ENCODE peak calls at places on chromosome 3, in seven cellular contexts. N is NCI-H1105; M is kidney; T is brain microvascular endothelial cell; G is tibial nerve; Z is AG08396; A is activated gamma-delta T cell treated with anti-CD3 and anti-CD28 coated beads, Interleukin-2, amount 50 U/mL, for 16 hours. U is an unnamed sample.

GRCh38 chr3:186359078-186359477 is 3.0 kb downstream of the DGKG start:
- DNase-seq in N (no peak), M (no peak), T (no peak), G (no peak), Z (no peak), A (no peak), U (no peak)

GRCh38 chr3:134392336-134392983 is 18.2 kb upstream of the AMOTL2 start:
- DNase-seq in N (peak; percentile 84), M (no peak), T (no peak), G (peak; percentile 73), Z (no peak), A (no peak), U (peak; percentile 54)

GRCh38 chr3:158602227-158602626 is 31.2 kb downstream of the MLF1 start:
- DNase-seq in N (no peak), M (no peak), T (no peak), G (no peak), Z (no peak), A (no peak), U (no peak)

GRCh38 chr3:177208746-177209145 is 11.5 kb upstream of the TBL1XR1 start:
- DNase-seq in N (no peak), M (no peak), T (no peak), G (no peak), Z (no peak), A (no peak), U (no peak)

GRCh38 chr3:50708620-50709019 is 33.9 kb downstream of the DOCK3 start:
- DNase-seq in N (peak; percentile 42), M (no peak), T (no peak), G (no peak), Z (no peak), A (no peak), U (no peak)

GRCh38 chr3:54527521-54527920 is 400.3 kb downstream of the LRTM1 start:
- DNase-seq in N (no peak), M (no peak), T (no peak), G (peak; percentile 28), Z (no peak), A (no peak), U (no peak)

GRCh38 chr3:101036213-101036618 is 43.0 kb upstream of the ABI3BP start:
- DNase-seq in N (no peak), M (peak; percentile 68), T (peak; percentile 92), G (peak; percentile 59), Z (peak; percentile 66), A (no peak), U (no peak)

GRCh38 chr3:62768896-62769295 is 106.3 kb downstream of the CADPS start:
- DNase-seq in N (no peak), M (no peak), T (no peak), G (no peak), Z (no peak), A (no peak), U (no peak)

GRCh38 chr3:195849322-195850074 is 37.8 kb upstream of the MUC4 start:
- DNase-seq in N (no peak), M (peak; percentile 46), T (no peak), G (no peak), Z (peak; percentile 70), A (no peak), U (no peak)

GRCh38 chr3:127961963-127962362 is 46.9 kb downstream of the KBTBD12 start:
- DNase-seq in N (no peak), M (no peak), T (peak; percentile 38), G (no peak), Z (no peak), A (no peak), U (no peak)

GRCh38 chr3:175346573-175347356 is 487.6 kb downstream of the NAALADL2 start:
- DNase-seq in N (peak; percentile 43), M (peak; percentile 89), T (peak; percentile 92), G (peak; percentile 32), Z (peak; percentile 67), A (no peak), U (peak; percentile 74)

GRCh38 chr3:170804095-170804494 is 65.9 kb downstream of the RPL22L1 start:
- DNase-seq in N (no peak), M (no peak), T (no peak), G (no peak), Z (no peak), A (no peak), U (no peak)

GRCh38 chr3:100230715-100231114 is 30.1 kb upstream of the TBC1D23 start:
- DNase-seq in N (no peak), M (no peak), T (no peak), G (no peak), Z (no peak), A (no peak), U (no peak)

GRCh38 chr3:123285931-123286307 is 84.2 kb downstream of the SEC22A start:
- DNase-seq in N (no peak), M (no peak), T (no peak), G (no peak), Z (no peak), A (no peak), U (no peak)

GRCh38 chr3:186004209-186004608 is 66.4 kb upstream of the TRA2B start:
- DNase-seq in N (no peak), M (no peak), T (no peak), G (no peak), Z (no peak), A (no peak), U (no peak)

GRCh38 chr3:61172684-61173083 is 78.6 kb downstream of the FHIT start:
- DNase-seq in N (no peak), M (no peak), T (no peak), G (no peak), Z (no peak), A (no peak), U (no peak)

GRCh38 chr3:64216706-64217105 is 8.6 kb downstream of the PRICKLE2 start:
- DNase-seq in N (no peak), M (no peak), T (no peak), G (no peak), Z (no peak), A (no peak), U (no peak)

GRCh38 chr3:30319713-30320112 is 286.7 kb upstream of the TGFBR2 start:
- DNase-seq in N (no peak), M (no peak), T (peak; percentile 49), G (no peak), Z (peak; percentile 29), A (no peak), U (no peak)

GRCh38 chr3:184884359-184885017 is 72.5 kb downstream of the VPS8 start:
- DNase-seq in N (no peak), M (no peak), T (no peak), G (no peak), Z (no peak), A (no peak), U (no peak)

GRCh38 chr3:188711898-188712256 is 459.9 kb upstream of the TPRG1 start:
- DNase-seq in N (no peak), M (no peak), T (peak; percentile 8), G (no peak), Z (no peak), A (no peak), U (no peak)

GRCh38 chr3:124200336-124200901 is 208.5 kb upstream of the ROPN1 start:
- DNase-seq in N (no peak), M (no peak), T (no peak), G (no peak), Z (no peak), A (no peak), U (no peak)

GRCh38 chr3:40476478-40477470 is at the start of gene ZNF619:
- DNase-seq in N (peak; percentile 46), M (peak; percentile 90), T (peak; percentile 71), G (peak; percentile 55), Z (peak; percentile 84), A (peak; percentile 19), U (peak; percentile 56)

GRCh38 chr3:128681277-128681829 is 30.7 kb upstream of the RPN1 start:
- DNase-seq in N (no peak), M (no peak), T (no peak), G (no peak), Z (no peak), A (no peak), U (no peak)

GRCh38 chr3:27553868-27554540 is 69.8 kb upstream of the SLC4A7 start:
- DNase-seq in N (no peak), M (no peak), T (no peak), G (no peak), Z (no peak), A (no peak), U (no peak)

GRCh38 chr3:30538787-30539186 is 67.6 kb upstream of the TGFBR2 start:
- DNase-seq in N (no peak), M (no peak), T (peak; percentile 70), G (no peak), Z (peak; percentile 61), A (no peak), U (no peak)

GRCh38 chr3:12963869-12964712 is 109.1 kb downstream of the IQSEC1 start:
- DNase-seq in N (peak; percentile 67), M (peak; percentile 77), T (no peak), G (peak; percentile 32), Z (no peak), A (no peak), U (no peak)

GRCh38 chr3:187066228-187066995 is 72.9 kb downstream of the RPL39L start:
- DNase-seq in N (no peak), M (no peak), T (no peak), G (no peak), Z (peak; percentile 8), A (peak; percentile 30), U (peak; percentile 95)

GRCh38 chr3:187327827-187328226 is 36.3 kb upstream of the MASP1 start:
- DNase-seq in N (no peak), M (no peak), T (no peak), G (no peak), Z (no peak), A (no peak), U (no peak)

GRCh38 chr3:79032686-79033318 is 735.0 kb downstream of the ROBO1 start:
- DNase-seq in N (peak; percentile 35), M (no peak), T (peak; percentile 39), G (peak; percentile 68), Z (no peak), A (no peak), U (no peak)

GRCh38 chr3:59101091-59101738 is 51.4 kb upstream of the CFAP20DC start:
- DNase-seq in N (no peak), M (no peak), T (no peak), G (no peak), Z (no peak), A (no peak), U (no peak)